ENCODE peak calls at places on chromosome 22, in five cellular contexts. One of them, this sample, is unnamed.

GRCh38 chr22:34055525-34056200 is 135.4 kb upstream of the LARGE1 start:
- DNase-seq in T-helper 2 cell treated with Interferon-gamma antibody and Interleukin-4, amounts not matched to agents 5 μg/mL and 100 μg/mL, for 36 hours: no peak
- DNase-seq in uterus: no peak
- DNase-seq in HFFc6: no peak
- DNase-seq in hypothalamus: no peak
- DNase-seq in this sample: no peak

GRCh38 chr22:38956551-38956950 is 858 bp upstream of the APOBEC3A start:
- DNase-seq in T-helper 2 cell treated with Interferon-gamma antibody and Interleukin-4, amounts not matched to agents 5 μg/mL and 100 μg/mL, for 36 hours: no peak
- DNase-seq in uterus: no peak
- DNase-seq in HFFc6: no peak
- DNase-seq in hypothalamus: no peak
- DNase-seq in this sample: no peak

GRCh38 chr22:49112176-49112575 is 715.5 kb downstream of the BRD1 start:
- DNase-seq in T-helper 2 cell treated with Interferon-gamma antibody and Interleukin-4, amounts not matched to agents 5 μg/mL and 100 μg/mL, for 36 hours: no peak
- DNase-seq in uterus: no peak
- DNase-seq in HFFc6: no peak
- DNase-seq in hypothalamus: no peak
- DNase-seq in this sample: no peak

GRCh38 chr22:20205964-20206708 is 55.3 kb upstream of the CCDC188 start:
- DNase-seq in T-helper 2 cell treated with Interferon-gamma antibody and Interleukin-4, amounts not matched to agents 5 μg/mL and 100 μg/mL, for 36 hours: peak
- DNase-seq in uterus: peak
- DNase-seq in HFFc6: peak
- DNase-seq in hypothalamus: no peak
- DNase-seq in this sample: peak

GRCh38 chr22:37801946-37802309 is 5.8 kb upstream of the GCAT start:
- DNase-seq in T-helper 2 cell treated with Interferon-gamma antibody and Interleukin-4, amounts not matched to agents 5 μg/mL and 100 μg/mL, for 36 hours: no peak
- DNase-seq in uterus: no peak
- DNase-seq in HFFc6: no peak
- DNase-seq in hypothalamus: no peak
- DNase-seq in this sample: no peak

GRCh38 chr22:30695351-30695762 is 683 bp downstream of the OSBP2 start:
- DNase-seq in T-helper 2 cell treated with Interferon-gamma antibody and Interleukin-4, amounts not matched to agents 5 μg/mL and 100 μg/mL, for 36 hours: no peak
- DNase-seq in uterus: peak
- DNase-seq in HFFc6: no peak
- DNase-seq in hypothalamus: no peak
- DNase-seq in this sample: no peak

GRCh38 chr22:30235687-30236170 is 10.8 kb downstream of the LIF start:
- DNase-seq in T-helper 2 cell treated with Interferon-gamma antibody and Interleukin-4, amounts not matched to agents 5 μg/mL and 100 μg/mL, for 36 hours: no peak
- DNase-seq in uterus: no peak
- DNase-seq in HFFc6: peak
- DNase-seq in hypothalamus: no peak
- DNase-seq in this sample: no peak

GRCh38 chr22:33544707-33545106 is 375.6 kb downstream of the LARGE1 start:
- DNase-seq in T-helper 2 cell treated with Interferon-gamma antibody and Interleukin-4, amounts not matched to agents 5 μg/mL and 100 μg/mL, for 36 hours: no peak
- DNase-seq in uterus: no peak
- DNase-seq in HFFc6: no peak
- DNase-seq in hypothalamus: no peak
- DNase-seq in this sample: no peak

GRCh38 chr22:20237480-20238440 is 30.4 kb downstream of the RTN4R start:
- DNase-seq in T-helper 2 cell treated with Interferon-gamma antibody and Interleukin-4, amounts not matched to agents 5 μg/mL and 100 μg/mL, for 36 hours: no peak
- DNase-seq in uterus: no peak
- DNase-seq in HFFc6: no peak
- DNase-seq in hypothalamus: no peak
- DNase-seq in this sample: no peak

GRCh38 chr22:41339823-41340222 is 38.5 kb downstream of the ZC3H7B start:
- DNase-seq in T-helper 2 cell treated with Interferon-gamma antibody and Interleukin-4, amounts not matched to agents 5 μg/mL and 100 μg/mL, for 36 hours: no peak
- DNase-seq in uterus: no peak
- DNase-seq in HFFc6: no peak
- DNase-seq in hypothalamus: no peak
- DNase-seq in this sample: no peak

This sample was measured in 8988T.